ENCODE peak calls at places on chromosomes 7 and 10, in ten cellular contexts. One of them, this sample, is unnamed.

GRCh38 chr7:47806701-47807103 is 141.6 kb downstream of the PKD1L1 start:
- DNase-seq in NB4: peak
- DNase-seq in ovary: peak
- DNase-seq in bronchial epithelial cell: no peak
- DNase-seq in lower leg skin: peak
- DNase-seq in neural crest cell: no peak
- DNase-seq in tibial nerve: peak
- DNase-seq in PC-9: no peak
- DNase-seq in BE2C: no peak
- DNase-seq in AG09319: no peak
- DNase-seq in this sample: peak

GRCh38 chr10:93080350-93081046 is 6.8 kb downstream of the CYP26A1 start:
- DNase-seq in ovary: peak
- DNase-seq in AG09319: no peak
- DNase-seq in PC-9: no peak
- DNase-seq in BE2C: no peak
- DNase-seq in tibial nerve: peak
- DNase-seq in NB4: peak
- DNase-seq in lower leg skin: peak
- DNase-seq in bronchial epithelial cell: peak
- DNase-seq in neural crest cell: peak
- DNase-seq in this sample: peak

GRCh38 chr10:35379226-35380137 is 43.2 kb downstream of the CCNY start:
- DNase-seq in lower leg skin: no peak
- DNase-seq in tibial nerve: peak
- DNase-seq in ovary: no peak
- DNase-seq in PC-9: no peak
- DNase-seq in BE2C: no peak
- DNase-seq in NB4: peak
- DNase-seq in bronchial epithelial cell: peak
- DNase-seq in neural crest cell: no peak
- DNase-seq in AG09319: no peak
- DNase-seq in this sample: no peak

GRCh38 chr7:32045228-32045627 is 25.0 kb downstream of the PDE1C start:
- DNase-seq in lower leg skin: no peak
- DNase-seq in NB4: no peak
- DNase-seq in ovary: no peak
- DNase-seq in PC-9: no peak
- DNase-seq in tibial nerve: no peak
- DNase-seq in neural crest cell: no peak
- DNase-seq in bronchial epithelial cell: no peak
- DNase-seq in AG09319: no peak
- DNase-seq in BE2C: no peak
- DNase-seq in this sample: no peak

GRCh38 chr7:30771859-30772429 is 727 bp downstream of the MINDY4 start:
- DNase-seq in NB4: peak
- DNase-seq in bronchial epithelial cell: no peak
- DNase-seq in neural crest cell: no peak
- DNase-seq in tibial nerve: no peak
- DNase-seq in BE2C: no peak
- DNase-seq in AG09319: no peak
- DNase-seq in lower leg skin: no peak
- DNase-seq in PC-9: no peak
- DNase-seq in ovary: no peak
- DNase-seq in this sample: no peak

GRCh38 chr10:126565456-126565855 is 105.0 kb downstream of the C10orf90 start:
- DNase-seq in ovary: no peak
- DNase-seq in neural crest cell: no peak
- DNase-seq in tibial nerve: no peak
- DNase-seq in PC-9: no peak
- DNase-seq in bronchial epithelial cell: no peak
- DNase-seq in lower leg skin: no peak
- DNase-seq in AG09319: no peak
- DNase-seq in NB4: no peak
- DNase-seq in BE2C: no peak
- DNase-seq in this sample: no peak

GRCh38 chr10:104127411-104127810 is 5.4 kb downstream of the SFR1 start:
- DNase-seq in NB4: peak
- DNase-seq in PC-9: no peak
- DNase-seq in BE2C: peak
- DNase-seq in tibial nerve: no peak
- DNase-seq in ovary: no peak
- DNase-seq in neural crest cell: no peak
- DNase-seq in AG09319: no peak
- DNase-seq in lower leg skin: no peak
- DNase-seq in bronchial epithelial cell: no peak
- DNase-seq in this sample: no peak

GRCh38 chr7:70607281-70607680 is 524.7 kb upstream of the GALNT17 start:
- DNase-seq in ovary: no peak
- DNase-seq in BE2C: no peak
- DNase-seq in lower leg skin: no peak
- DNase-seq in NB4: no peak
- DNase-seq in AG09319: no peak
- DNase-seq in PC-9: no peak
- DNase-seq in bronchial epithelial cell: peak
- DNase-seq in tibial nerve: no peak
- DNase-seq in neural crest cell: no peak
- DNase-seq in this sample: no peak

GRCh38 chr10:12729885-12730284 is 271.6 kb downstream of the CCDC3 start:
- DNase-seq in bronchial epithelial cell: no peak
- DNase-seq in NB4: peak
- DNase-seq in AG09319: no peak
- DNase-seq in BE2C: peak
- DNase-seq in PC-9: no peak
- DNase-seq in ovary: no peak
- DNase-seq in tibial nerve: no peak
- DNase-seq in lower leg skin: no peak
- DNase-seq in neural crest cell: peak
- DNase-seq in this sample: no peak

DNA sequence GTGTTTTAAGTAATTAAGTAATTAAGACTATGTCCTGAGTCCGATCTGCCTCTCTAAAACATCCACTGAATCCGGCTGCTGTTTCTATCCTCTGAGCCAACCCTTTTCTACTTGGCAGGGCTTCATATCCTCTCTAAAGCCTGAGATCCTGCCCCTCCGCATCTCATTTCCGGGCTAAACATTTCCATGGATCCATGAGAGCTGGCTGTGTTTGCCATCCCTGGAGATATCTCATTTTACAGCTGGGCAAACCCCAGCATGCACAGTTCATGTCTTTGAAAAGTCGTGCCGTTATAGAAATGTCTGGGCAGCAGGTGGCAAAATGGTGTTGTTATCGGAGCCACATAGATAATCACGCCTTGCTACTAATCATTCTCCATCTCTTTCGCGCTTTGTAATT is 1189.0 kb downstream of the TYW1 start:
- DNase-seq in PC-9: no peak
- DNase-seq in tibial nerve: no peak
- DNase-seq in NB4: no peak
- DNase-seq in ovary: no peak
- DNase-seq in AG09319: no peak
- DNase-seq in neural crest cell: no peak
- DNase-seq in bronchial epithelial cell: no peak
- DNase-seq in BE2C: peak
- DNase-seq in lower leg skin: no peak
- DNase-seq in this sample: no peak
- TF ChIP-seq CTCF in PC-9: no peak
- TF ChIP-seq CTCF in tibial nerve: no peak
- TF ChIP-seq CTCF in NB4: no peak
- TF ChIP-seq CTCF in ovary: no peak
- TF ChIP-seq CTCF in AG09319: no peak
- TF ChIP-seq CTCF in neural crest cell: no peak
- TF ChIP-seq CTCF in bronchial epithelial cell: no peak
- TF ChIP-seq CTCF in BE2C: no peak
- TF ChIP-seq CTCF in lower leg skin: no peak
- TF ChIP-seq CTCF in this sample: no peak

GRCh38 chr7:34281260-34281659 is 375.9 kb downstream of the BMPER start:
- DNase-seq in bronchial epithelial cell: peak
- DNase-seq in neural crest cell: no peak
- DNase-seq in BE2C: no peak
- DNase-seq in tibial nerve: no peak
- DNase-seq in AG09319: no peak
- DNase-seq in NB4: peak
- DNase-seq in ovary: no peak
- DNase-seq in lower leg skin: no peak
- DNase-seq in PC-9: no peak
- DNase-seq in this sample: no peak
- TF ChIP-seq CTCF in bronchial epithelial cell: peak
- TF ChIP-seq CTCF in neural crest cell: no peak
- TF ChIP-seq CTCF in BE2C: peak
- TF ChIP-seq CTCF in tibial nerve: no peak
- TF ChIP-seq CTCF in AG09319: no peak
- TF ChIP-seq CTCF in NB4: peak
- TF ChIP-seq CTCF in ovary: no peak
- TF ChIP-seq CTCF in lower leg skin: no peak
- TF ChIP-seq CTCF in PC-9: peak
- TF ChIP-seq CTCF in this sample: no peak

GRCh38 chr10:96625173-96625572 is 38.4 kb upstream of the TM9SF3 start:
- DNase-seq in bronchial epithelial cell: no peak
- DNase-seq in lower leg skin: no peak
- DNase-seq in BE2C: no peak
- DNase-seq in NB4: no peak
- DNase-seq in PC-9: no peak
- DNase-seq in tibial nerve: no peak
- DNase-seq in neural crest cell: no peak
- DNase-seq in AG09319: no peak
- DNase-seq in ovary: no peak
- DNase-seq in this sample: no peak

GRCh38 chr10:96627292-96627691 is 40.5 kb upstream of the TM9SF3 start:
- DNase-seq in BE2C: no peak
- DNase-seq in ovary: no peak
- DNase-seq in neural crest cell: no peak
- DNase-seq in PC-9: no peak
- DNase-seq in AG09319: no peak
- DNase-seq in bronchial epithelial cell: no peak
- DNase-seq in tibial nerve: no peak
- DNase-seq in NB4: no peak
- DNase-seq in lower leg skin: no peak
- DNase-seq in this sample: no peak

GRCh38 chr10:96622330-96622729 is 35.5 kb upstream of the TM9SF3 start:
- DNase-seq in NB4: no peak
- DNase-seq in PC-9: no peak
- DNase-seq in bronchial epithelial cell: no peak
- DNase-seq in neural crest cell: no peak
- DNase-seq in tibial nerve: no peak
- DNase-seq in lower leg skin: no peak
- DNase-seq in AG09319: no peak
- DNase-seq in BE2C: no peak
- DNase-seq in ovary: no peak
- DNase-seq in this sample: no peak

DNA sequence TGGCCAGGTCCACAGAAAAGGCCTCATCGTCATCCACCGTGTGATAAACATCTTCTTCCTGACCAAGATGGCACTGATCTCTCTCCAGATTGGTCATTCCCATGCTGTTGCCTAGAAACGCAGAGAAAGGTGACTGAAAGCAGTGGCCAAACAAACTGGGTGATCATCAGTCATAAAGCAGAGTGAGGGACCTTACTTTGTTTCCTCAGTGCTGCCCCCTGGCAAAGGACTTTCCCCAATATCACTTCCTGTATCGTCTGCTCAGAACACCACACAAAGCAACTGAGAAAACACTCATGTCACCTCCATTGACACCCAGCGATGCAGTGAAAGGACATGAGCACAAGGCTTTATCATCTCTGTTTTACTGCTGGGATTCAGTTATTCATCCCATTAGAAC is 40.0 kb upstream of the TM9SF3 start:
- DNase-seq in ovary: no peak
- DNase-seq in neural crest cell: no peak
- DNase-seq in NB4: peak
- DNase-seq in tibial nerve: no peak
- DNase-seq in BE2C: no peak
- DNase-seq in PC-9: no peak
- DNase-seq in lower leg skin: no peak
- DNase-seq in AG09319: no peak
- DNase-seq in bronchial epithelial cell: no peak
- DNase-seq in this sample: no peak
- TF ChIP-seq CTCF in ovary: no peak
- TF ChIP-seq CTCF in neural crest cell: peak
- TF ChIP-seq CTCF in NB4: peak
- TF ChIP-seq CTCF in tibial nerve: no peak
- TF ChIP-seq CTCF in BE2C: peak
- TF ChIP-seq CTCF in PC-9: no peak
- TF ChIP-seq CTCF in lower leg skin: no peak
- TF ChIP-seq CTCF in AG09319: no peak
- TF ChIP-seq CTCF in bronchial epithelial cell: no peak
- TF ChIP-seq CTCF in this sample: no peak

GRCh38 chr10:49165940-49166803 is 22.0 kb downstream of the TMEM273 start:
- DNase-seq in BE2C: no peak
- DNase-seq in ovary: no peak
- DNase-seq in NB4: no peak
- DNase-seq in neural crest cell: no peak
- DNase-seq in PC-9: no peak
- DNase-seq in AG09319: no peak
- DNase-seq in lower leg skin: no peak
- DNase-seq in tibial nerve: no peak
- DNase-seq in bronchial epithelial cell: no peak
- DNase-seq in this sample: no peak

GRCh38 chr10:49162761-49163160 is 25.4 kb downstream of the TMEM273 start:
- DNase-seq in tibial nerve: no peak
- DNase-seq in neural crest cell: no peak
- DNase-seq in lower leg skin: no peak
- DNase-seq in AG09319: no peak
- DNase-seq in bronchial epithelial cell: no peak
- DNase-seq in ovary: no peak
- DNase-seq in PC-9: no peak
- DNase-seq in NB4: no peak
- DNase-seq in BE2C: no peak
- DNase-seq in this sample: no peak

GRCh38 chr10:49163741-49164140 is 24.4 kb downstream of the TMEM273 start:
- DNase-seq in lower leg skin: no peak
- DNase-seq in bronchial epithelial cell: no peak
- DNase-seq in ovary: no peak
- DNase-seq in tibial nerve: no peak
- DNase-seq in PC-9: no peak
- DNase-seq in BE2C: no peak
- DNase-seq in NB4: no peak
- DNase-seq in AG09319: no peak
- DNase-seq in neural crest cell: no peak
- DNase-seq in this sample: no peak

GRCh38 chr10:49165259-49165658 is 22.9 kb downstream of the TMEM273 start:
- DNase-seq in PC-9: no peak
- DNase-seq in AG09319: no peak
- DNase-seq in ovary: no peak
- DNase-seq in lower leg skin: no peak
- DNase-seq in neural crest cell: no peak
- DNase-seq in tibial nerve: no peak
- DNase-seq in NB4: no peak
- DNase-seq in BE2C: no peak
- DNase-seq in bronchial epithelial cell: no peak
- DNase-seq in this sample: no peak

DNA sequence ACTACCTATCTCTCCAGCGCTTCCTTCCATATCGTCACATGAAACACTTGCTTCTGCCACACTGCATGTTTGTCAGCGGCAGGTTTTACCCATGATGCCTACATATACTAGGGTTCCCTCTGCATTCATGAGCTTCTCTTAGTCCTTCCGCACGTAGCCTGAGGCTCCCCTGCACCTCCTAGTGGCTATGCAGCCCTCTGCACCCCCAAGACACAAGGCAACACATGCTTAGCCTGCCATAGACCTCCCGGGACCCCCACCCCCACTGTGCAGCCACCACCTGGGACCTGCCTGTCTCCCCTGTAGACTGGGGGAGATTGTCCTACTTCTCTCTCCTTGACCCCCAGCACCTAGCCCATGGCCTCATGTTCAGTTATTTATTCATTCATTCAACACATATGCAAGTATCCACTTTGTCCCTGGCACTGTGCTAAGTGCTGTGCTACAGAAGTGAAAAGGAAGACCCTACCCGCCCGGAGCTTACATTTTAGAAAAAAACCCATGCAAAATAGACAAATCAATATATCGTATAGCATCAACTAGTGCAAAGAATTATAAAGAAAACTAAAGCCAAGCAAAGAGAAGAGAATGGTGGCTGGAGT is 23.5 kb downstream of the TMEM273 start:
- DNase-seq in BE2C: peak
- DNase-seq in neural crest cell: peak
- DNase-seq in PC-9: no peak
- DNase-seq in ovary: peak
- DNase-seq in tibial nerve: no peak
- DNase-seq in bronchial epithelial cell: peak
- DNase-seq in NB4: peak
- DNase-seq in lower leg skin: no peak
- DNase-seq in AG09319: no peak
- DNase-seq in this sample: peak
- TF ChIP-seq CTCF in BE2C: peak
- TF ChIP-seq CTCF in neural crest cell: peak
- TF ChIP-seq CTCF in PC-9: peak
- TF ChIP-seq CTCF in ovary: peak
- TF ChIP-seq CTCF in tibial nerve: peak
- TF ChIP-seq CTCF in bronchial epithelial cell: peak
- TF ChIP-seq CTCF in NB4: peak
- TF ChIP-seq CTCF in lower leg skin: no peak
- TF ChIP-seq CTCF in AG09319: peak
- TF ChIP-seq CTCF in this sample: no peak